ENCODE peak calls at places on chromosomes 12 and 14, in ten cellular contexts. U, Y, B, D, A, J, P, F, W and I are unnamed samples.

GRCh38 chr14:105152794-105153241 is 15.8 kb downstream of the JAG2 start:
- DNase-seq in U (no peak), Y (no peak), B (no peak), D (no peak), A (peak), J (no peak), P (no peak), F (no peak), W (peak), I (no peak)

GRCh38 chr12:71947645-71948105 is 9.0 kb downstream of the TPH2 start:
- DNase-seq in U (peak), Y (no peak), B (peak), D (peak), A (peak), J (no peak), P (no peak), F (peak), W (peak), I (no peak)

GRCh38 chr12:58186914-58187313 is 245.5 kb downstream of the ATP23 start:
- DNase-seq in U (no peak), Y (no peak), B (no peak), D (no peak), A (no peak), J (no peak), P (no peak), F (no peak), W (no peak), I (no peak)

GRCh38 chr12:1575287-1575798 is 19.0 kb downstream of the FBXL14 start:
- DNase-seq in U (no peak), Y (no peak), B (no peak), D (peak), A (no peak), J (no peak), P (no peak), F (peak), W (no peak), I (peak)

GRCh38 chr14:36773136-36773540 is 111.5 kb downstream of the PAX9 start:
- DNase-seq in U (peak), Y (no peak), B (peak), D (peak), A (peak), J (peak), P (no peak), F (peak), W (no peak), I (no peak)

GRCh38 chr12:119642986-119643385 is 24.9 kb upstream of the PRKAB1 start:
- DNase-seq in U (no peak), Y (no peak), B (no peak), D (no peak), A (peak), J (no peak), P (no peak), F (no peak), W (no peak), I (peak)

GRCh38 chr12:79451988-79452387 is 238.8 kb downstream of the PAWR start:
- DNase-seq in U (peak), Y (peak), B (peak), D (peak), A (no peak), J (no peak), P (peak), F (peak), W (peak), I (peak)

GRCh38 chr12:91326043-91327027 is 143.7 kb upstream of the DCN start:
- DNase-seq in U (peak), Y (peak), B (peak), D (peak), A (peak), J (peak), P (peak), F (peak), W (no peak), I (peak)

GRCh38 chr14:105879503-105879866 is 353.1 kb downstream of the TMEM121 start:
- DNase-seq in U (no peak), Y (no peak), B (no peak), D (no peak), A (peak), J (no peak), P (no peak), F (no peak), W (peak), I (no peak)

GRCh38 chr12:10276774-10277173 is 30.9 kb upstream of the KLRD1 start:
- DNase-seq in U (no peak), Y (no peak), B (no peak), D (no peak), A (no peak), J (no peak), P (no peak), F (no peak), W (no peak), I (no peak)

GRCh38 chr12:112841891-112842290 is 50.3 kb downstream of the RPH3A start:
- DNase-seq in U (no peak), Y (no peak), B (no peak), D (peak), A (no peak), J (peak), P (no peak), F (peak), W (no peak), I (no peak)

GRCh38 chr14:60092516-60092915 is 793 bp downstream of the PCNX4 start:
- DNase-seq in U (no peak), Y (no peak), B (peak), D (peak), A (no peak), J (peak), P (no peak), F (peak), W (no peak), I (peak)

GRCh38 chr12:49276304-49277290 is 11.7 kb downstream of the TUBA1C start:
- DNase-seq in U (no peak), Y (no peak), B (no peak), D (no peak), A (no peak), J (no peak), P (no peak), F (no peak), W (no peak), I (no peak)

GRCh38 chr12:26863515-26863914 is 30.5 kb upstream of the ITPR2 start:
- DNase-seq in U (no peak), Y (no peak), B (peak), D (peak), A (no peak), J (no peak), P (no peak), F (peak), W (no peak), I (no peak)

GRCh38 chr12:79337891-79338290 is 352.9 kb downstream of the PAWR start:
- DNase-seq in U (no peak), Y (no peak), B (no peak), D (no peak), A (no peak), J (no peak), P (no peak), F (no peak), W (no peak), I (no peak)

GRCh38 chr12:48901278-48901677 is 24.0 kb downstream of the FKBP11 start:
- DNase-seq in U (no peak), Y (no peak), B (peak), D (peak), A (no peak), J (no peak), P (no peak), F (peak), W (no peak), I (no peak)

GRCh38 chr12:47863467-47863866 is 41.3 kb downstream of the VDR start:
- DNase-seq in U (no peak), Y (no peak), B (no peak), D (no peak), A (no peak), J (no peak), P (no peak), F (no peak), W (no peak), I (no peak)

GRCh38 chr12:96132819-96133218 is 61.4 kb upstream of the ELK3 start:
- DNase-seq in U (no peak), Y (no peak), B (no peak), D (no peak), A (no peak), J (no peak), P (peak), F (no peak), W (no peak), I (no peak)

GRCh38 chr12:93813972-93814821 is 137.0 kb downstream of the CRADD start:
- DNase-seq in U (no peak), Y (no peak), B (peak), D (peak), A (no peak), J (no peak), P (no peak), F (peak), W (peak), I (peak)

GRCh38 chr12:65051196-65051595 is 69.9 kb downstream of the WIF1 start:
- DNase-seq in U (no peak), Y (no peak), B (no peak), D (no peak), A (no peak), J (no peak), P (peak), F (no peak), W (no peak), I (no peak)

GRCh38 chr14:45491914-45492313 is 238.9 kb upstream of the MIS18BP1 start:
- DNase-seq in U (no peak), Y (no peak), B (no peak), D (no peak), A (no peak), J (no peak), P (no peak), F (no peak), W (no peak), I (no peak)

GRCh38 chr12:109827566-109828550 is 5.3 kb downstream of the TRPV4 start:
- DNase-seq in U (peak), Y (no peak), B (no peak), D (peak), A (no peak), J (no peak), P (no peak), F (peak), W (peak), I (peak)

GRCh38 chr12:10967409-10967808 is 19.3 kb downstream of the TAS2R50 start:
- DNase-seq in U (no peak), Y (no peak), B (peak), D (peak), A (no peak), J (no peak), P (peak), F (peak), W (no peak), I (no peak)

GRCh38 chr14:74888164-74889158 is 6.7 kb downstream of the DLST start:
- DNase-seq in U (peak), Y (no peak), B (no peak), D (no peak), A (no peak), J (no peak), P (no peak), F (peak), W (no peak), I (no peak)

GRCh38 chr14:58243790-58244555 is 670 bp upstream of the PSMA3 start:
- DNase-seq in U (no peak), Y (no peak), B (peak), D (peak), A (no peak), J (peak), P (no peak), F (peak), W (no peak), I (no peak)

GRCh38 chr12:93415723-93416464 is 25.9 kb downstream of the UBE2N start:
- DNase-seq in U (no peak), Y (no peak), B (peak), D (peak), A (no peak), J (no peak), P (peak), F (peak), W (no peak), I (no peak)

GRCh38 chr14:102252834-102253801 is 51.8 kb downstream of the MOK start:
- DNase-seq in U (no peak), Y (no peak), B (no peak), D (no peak), A (no peak), J (no peak), P (no peak), F (no peak), W (peak), I (no peak)

GRCh38 chr12:2412305-2412643 is 359.5 kb downstream of the CACNA1C start:
- DNase-seq in U (no peak), Y (no peak), B (no peak), D (no peak), A (peak), J (no peak), P (no peak), F (no peak), W (no peak), I (no peak)

GRCh38 chr14:105383083-105383730 is 15.1 kb upstream of the TEX22 start:
- DNase-seq in U (no peak), Y (no peak), B (no peak), D (no peak), A (no peak), J (no peak), P (no peak), F (no peak), W (peak), I (no peak)

GRCh38 chr14:92959189-92959531 is 36.2 kb downstream of the CHGA start:
- DNase-seq in U (no peak), Y (no peak), B (no peak), D (no peak), A (no peak), J (no peak), P (no peak), F (no peak), W (peak), I (no peak)

GRCh38 chr12:121753844-121754264 is 39.6 kb downstream of the RHOF start:
- DNase-seq in U (no peak), Y (no peak), B (no peak), D (no peak), A (no peak), J (no peak), P (no peak), F (no peak), W (peak), I (peak)

GRCh38 chr14:44287858-44288257 is 219.2 kb downstream of the FSCB start:
- DNase-seq in U (no peak), Y (no peak), B (no peak), D (no peak), A (no peak), J (no peak), P (no peak), F (peak), W (no peak), I (no peak)

GRCh38 chr14:52596320-52596719 is 43.7 kb downstream of the GPR137C start:
- DNase-seq in U (no peak), Y (no peak), B (no peak), D (no peak), A (no peak), J (no peak), P (no peak), F (no peak), W (no peak), I (no peak)

GRCh38 chr12:52311282-52311643 is 9.9 kb downstream of the KRT83 start:
- DNase-seq in U (peak), Y (no peak), B (no peak), D (no peak), A (no peak), J (no peak), P (no peak), F (no peak), W (no peak), I (no peak)

GRCh38 chr12:52305921-52306705 is 14.8 kb upstream of the KRT81 start:
- DNase-seq in U (no peak), Y (no peak), B (no peak), D (no peak), A (peak), J (peak), P (no peak), F (no peak), W (no peak), I (no peak)

GRCh38 chr12:52310622-52311281 is 10.4 kb downstream of the KRT83 start:
- DNase-seq in U (peak), Y (no peak), B (no peak), D (peak), A (no peak), J (no peak), P (no peak), F (no peak), W (no peak), I (no peak)

GRCh38 chr12:52308807-52309425 is 12.3 kb downstream of the KRT83 start:
- DNase-seq in U (no peak), Y (no peak), B (no peak), D (no peak), A (no peak), J (no peak), P (no peak), F (no peak), W (no peak), I (no peak)

GRCh38 chr12:52307836-52308806 is 13.1 kb downstream of the KRT83 start:
- DNase-seq in U (peak), Y (no peak), B (peak), D (peak), A (peak), J (no peak), P (no peak), F (no peak), W (peak), I (peak)
- H3K4me3 ChIP-seq in U (peak), Y (peak), B (peak), D (peak), A (peak), J (no peak), P (peak), F (peak), W (peak), I (peak)

DNA sequence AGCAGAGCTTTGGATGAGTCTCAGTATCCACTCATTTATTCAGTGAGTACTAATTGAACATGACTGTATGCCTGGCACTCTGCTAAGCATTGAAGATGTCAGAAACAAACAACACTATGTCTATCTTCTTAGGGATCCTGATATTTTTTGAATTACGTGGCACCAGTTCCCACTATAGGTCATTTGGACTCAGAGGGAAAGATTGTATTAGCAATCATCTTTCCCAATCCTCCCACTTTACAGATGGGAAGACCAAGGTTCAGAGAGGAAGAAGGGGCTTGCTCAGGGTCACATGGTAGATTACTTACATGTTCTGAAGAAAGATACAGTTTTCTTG is 292.0 kb upstream of the TBX3 start:
- DNase-seq in U (peak), Y (no peak), B (no peak), D (no peak), A (no peak), J (no peak), P (no peak), F (peak), W (no peak), I (no peak)
- H3K4me3 ChIP-seq in U (no peak), Y (no peak), B (no peak), D (no peak), A (no peak), J (no peak), P (no peak), F (no peak), W (no peak), I (no peak)

DNA sequence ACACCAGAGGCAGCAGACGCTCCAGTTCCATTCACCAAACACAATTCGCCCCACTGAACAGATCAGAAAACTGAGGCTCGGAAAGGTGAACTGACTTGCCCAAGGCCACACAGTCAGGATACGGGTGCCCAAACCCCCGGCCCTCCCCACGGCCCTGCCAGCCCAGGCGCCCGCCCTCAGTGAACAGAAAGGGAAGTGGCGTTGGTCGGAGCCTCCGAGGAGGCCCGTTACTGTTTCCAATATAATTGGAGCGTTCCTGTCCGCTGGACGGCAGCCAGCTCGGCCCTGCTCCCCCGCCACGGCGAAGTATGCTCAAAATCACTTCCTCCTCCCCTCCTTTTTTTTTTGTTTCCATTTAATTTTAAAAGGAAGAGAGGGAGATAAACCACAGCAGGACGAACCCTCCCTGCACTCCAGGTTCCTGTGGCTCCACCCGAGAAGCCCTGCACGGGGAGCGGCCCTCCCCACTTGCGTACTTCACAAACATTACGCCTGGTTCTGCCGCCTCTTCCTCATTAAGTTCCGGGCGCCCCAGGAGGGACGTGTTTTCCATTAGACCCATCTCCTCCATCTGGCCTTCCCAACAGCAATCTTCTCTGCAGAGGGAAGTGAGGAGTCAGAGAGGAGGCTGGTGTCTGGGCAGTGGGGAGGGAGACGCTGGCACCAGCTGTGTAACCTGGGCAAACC is 61.1 kb downstream of the NCOR2 start:
- DNase-seq in U (no peak), Y (no peak), B (peak), D (peak), A (no peak), J (no peak), P (peak), F (peak), W (peak), I (peak)
- H3K4me3 ChIP-seq in U (no peak), Y (no peak), B (no peak), D (peak), A (no peak), J (no peak), P (peak), F (no peak), W (peak), I (no peak)

GRCh38 chr14:64709126-64709525 is 4.9 kb downstream of the PLEKHG3 start:
- DNase-seq in U (no peak), Y (no peak), B (no peak), D (no peak), A (no peak), J (no peak), P (no peak), F (no peak), W (peak), I (no peak)
- H3K4me3 ChIP-seq in U (no peak), Y (no peak), B (no peak), D (no peak), A (no peak), J (no peak), P (no peak), F (no peak), W (peak), I (no peak)

GRCh38 chr12:6276936-6277615 is 33.4 kb upstream of the PLEKHG6 start:
- DNase-seq in U (peak), Y (no peak), B (peak), D (no peak), A (peak), J (no peak), P (no peak), F (no peak), W (no peak), I (no peak)

GRCh38 chr12:6279631-6280030 is 30.9 kb upstream of the PLEKHG6 start:
- DNase-seq in U (peak), Y (no peak), B (no peak), D (no peak), A (peak), J (no peak), P (no peak), F (no peak), W (no peak), I (no peak)

GRCh38 chr12:6278439-6279255 is 31.8 kb upstream of the PLEKHG6 start:
- DNase-seq in U (peak), Y (no peak), B (peak), D (peak), A (peak), J (peak), P (no peak), F (peak), W (peak), I (peak)

GRCh38 chr12:6279256-6279628 is 31.2 kb upstream of the PLEKHG6 start:
- DNase-seq in U (no peak), Y (no peak), B (no peak), D (no peak), A (no peak), J (no peak), P (no peak), F (no peak), W (no peak), I (no peak)

GRCh38 chr12:6277982-6278438 is 32.5 kb upstream of the PLEKHG6 start:
- DNase-seq in U (peak), Y (no peak), B (no peak), D (no peak), A (no peak), J (no peak), P (no peak), F (no peak), W (no peak), I (peak)
- H3K4me3 ChIP-seq in U (peak), Y (peak), B (peak), D (peak), A (peak), J (peak), P (peak), F (peak), W (peak), I (peak)

GRCh38 chr12:66694666-66695065 is 15.8 kb upstream of the GRIP1 start:
- DNase-seq in U (peak), Y (no peak), B (no peak), D (no peak), A (no peak), J (no peak), P (no peak), F (no peak), W (no peak), I (no peak)

GRCh38 chr12:66692986-66693385 is 14.1 kb upstream of the GRIP1 start:
- DNase-seq in U (no peak), Y (no peak), B (no peak), D (no peak), A (no peak), J (no peak), P (no peak), F (no peak), W (no peak), I (no peak)

GRCh38 chr12:66692170-66692569 is 13.3 kb upstream of the GRIP1 start:
- DNase-seq in U (no peak), Y (no peak), B (no peak), D (no peak), A (no peak), J (no peak), P (no peak), F (no peak), W (no peak), I (no peak)

GRCh38 chr12:66695130-66695529 is 16.3 kb upstream of the GRIP1 start:
- DNase-seq in U (peak), Y (no peak), B (no peak), D (no peak), A (no peak), J (no peak), P (no peak), F (no peak), W (no peak), I (no peak)

GRCh38 chr12:66693901-66694513 is 15.1 kb upstream of the GRIP1 start:
- DNase-seq in U (peak), Y (peak), B (peak), D (peak), A (no peak), J (peak), P (peak), F (peak), W (no peak), I (peak)
- H3K4me3 ChIP-seq in U (no peak), Y (no peak), B (no peak), D (no peak), A (no peak), J (no peak), P (no peak), F (no peak), W (no peak), I (no peak)